ENCODE peak calls at places on chromosomes 3 and 15, in four cellular contexts. C is aorta, I is stomach, B is left lung. T is an unnamed sample. For H3K4me1, the result is how much of the 10 kb centered on the place peaks cover.

GRCh38 chr3:124260206-124260915 is 268.4 kb upstream of the ROPN1 start:
- DNase-seq in C (peak), B (no peak), I (no peak), T (no peak)

GRCh38 chr3:38306941-38307340 is 24.8 kb downstream of the SLC22A14 start:
- DNase-seq in C (no peak), I (no peak), B (no peak), T (no peak)

GRCh38 chr3:120678331-120678845 is 3.7 kb downstream of the HGD start:
- DNase-seq in C (no peak), B (no peak), I (peak), T (peak)

GRCh38 chr3:78969483-78969882 is 798.3 kb downstream of the ROBO1 start:
- DNase-seq in I (no peak), B (no peak), C (no peak), T (no peak)

GRCh38 chr3:124034016-124034808 is 42.3 kb upstream of the ROPN1 start:
- DNase-seq in B (peak), C (peak), I (no peak), T (no peak)

GRCh38 chr3:177420643-177421042 is 223.4 kb upstream of the TBL1XR1 start:
- DNase-seq in C (no peak), B (no peak), I (no peak), T (no peak)

GRCh38 chr3:115239717-115240116 is 92.6 kb upstream of the ZBTB20 start:
- DNase-seq in C (peak), B (no peak), I (no peak), T (no peak)

GRCh38 chr3:155339052-155339451 is 45.6 kb upstream of the STRIT1 start:
- DNase-seq in C (no peak), I (no peak), B (no peak), T (no peak)

GRCh38 chr3:42085641-42086376 is 5.3 kb upstream of the TRAK1 start:
- DNase-seq in I (no peak), C (no peak), B (no peak), T (no peak)

GRCh38 chr15:36479200-36479896 is 100.1 kb upstream of the CDIN1 start:
- DNase-seq in C (no peak), I (no peak), B (no peak), T (no peak)

GRCh38 chr3:30894521-30895289 is at the start of gene GADL1:
- DNase-seq in C (peak), I (peak), B (peak), T (no peak)

GRCh38 chr15:70077436-70077835 is 20.3 kb downstream of the TLE3 start:
- DNase-seq in B (no peak), C (no peak), I (no peak), T (no peak)

GRCh38 chr3:56864090-56864489 is 62.3 kb upstream of the ARHGEF3 start:
- DNase-seq in B (no peak), I (no peak), C (no peak), T (no peak)

GRCh38 chr3:180282386-180282785 is 245.6 kb upstream of the PEX5L start:
- DNase-seq in B (no peak), I (no peak), C (no peak), T (no peak)

GRCh38 chr3:90015688-90016356 is 908.4 kb downstream of the EPHA3 start:
- DNase-seq in B (no peak), C (no peak), I (no peak), T (no peak)

GRCh38 chr15:78179906-78180305 is 30.7 kb downstream of the IDH3A start:
- DNase-seq in B (no peak), I (no peak), C (no peak), T (no peak)

GRCh38 chr3:62622553-62623174 is 249.3 kb upstream of the FEZF2 start:
- DNase-seq in C (no peak), I (no peak), B (no peak), T (peak)

GRCh38 chr3:152910211-152910610 is 75.3 kb downstream of the P2RY1 start:
- DNase-seq in B (no peak), C (no peak), I (no peak), T (no peak)

GRCh38 chr3:176430244-176430893 is 766.9 kb downstream of the TBL1XR1 start:
- DNase-seq in B (no peak), I (no peak), C (no peak), T (no peak)

GRCh38 chr3:113626513-113627371 is 69.7 kb downstream of the USF3 start:
- DNase-seq in B (no peak), I (peak), C (peak), T (no peak)

GRCh38 chr3:123568875-123569274 is 16.0 kb downstream of the HACD2 start:
- DNase-seq in C (no peak), B (no peak), I (no peak), T (no peak)

GRCh38 chr15:41285285-41285684 is 47.1 kb downstream of the OIP5 start:
- DNase-seq in B (no peak), C (no peak), I (no peak), T (no peak)

GRCh38 chr3:141426404-141427034 is 58.2 kb downstream of the ZBTB38 start:
- DNase-seq in C (peak), B (peak), I (peak), T (no peak)

GRCh38 chr3:147572970-147573340 is 163.8 kb downstream of the ZIC1 start:
- DNase-seq in B (no peak), C (no peak), I (no peak), T (no peak)

GRCh38 chr15:55279746-55280351 is 9.8 kb downstream of the RAB27A start:
- DNase-seq in B (no peak), I (no peak), C (no peak), T (peak)

GRCh38 chr3:140292684-140293083 is 357.7 kb downstream of the CLSTN2 start:
- DNase-seq in I (no peak), B (no peak), C (peak), T (no peak)

GRCh38 chr3:111246967-111247760 is 175.5 kb downstream of the NECTIN3 start:
- DNase-seq in I (no peak), C (no peak), B (no peak), T (no peak)

GRCh38 chr3:160372780-160373179 is 26.2 kb downstream of the IFT80 start:
- DNase-seq in C (no peak), I (no peak), B (no peak), T (no peak)

GRCh38 chr15:67746022-67746421 is 79.3 kb upstream of the SKOR1 start:
- DNase-seq in B (no peak), C (no peak), I (no peak), T (no peak)

GRCh38 chr3:128845695-128846491 is 33.5 kb upstream of the ACAD9 start:
- DNase-seq in B (peak), C (peak), I (peak), T (peak)

GRCh38 chr3:42353632-42354031 is 56.8 kb downstream of the LYZL4 start:
- DNase-seq in B (no peak), I (no peak), C (no peak), T (no peak)

GRCh38 chr3:49841126-49841525 is 15.2 kb downstream of the TRAIP start:
- DNase-seq in C (no peak), I (no peak), B (no peak), T (no peak)

GRCh38 chr15:62896969-62897486 is 145.5 kb upstream of the TPM1 start:
- DNase-seq in C (peak), B (peak), I (peak), T (no peak)

GRCh38 chr15:72857331-72858065 is 73.9 kb upstream of the ADPGK start:
- DNase-seq in B (no peak), I (no peak), C (no peak), T (no peak)

GRCh38 chr15:48851956-48852355 is 26.0 kb upstream of the EID1 start:
- DNase-seq in C (no peak), I (no peak), B (no peak), T (no peak)

GRCh38 chr15:67571643-67572415 is 29.3 kb downstream of the MAP2K5 start:
- DNase-seq in C (no peak), B (no peak), I (no peak), T (no peak)

GRCh38 chr3:139251529-139251928 is 92.3 kb upstream of the MRPS22 start:
- DNase-seq in B (no peak), C (no peak), I (no peak), T (no peak)

GRCh38 chr3:72193768-72194463 is 409.0 kb upstream of the PROK2 start:
- DNase-seq in B (no peak), I (no peak), C (no peak), T (no peak)
- H3K27ac ChIP-seq in B (no peak), I (no peak), C (no peak), T (no peak)

GRCh38 chr15:58069008-58069407 is 3.5 kb upstream of the ALDH1A2 start:
- DNase-seq in I (no peak), C (no peak), B (no peak), T (no peak)
- H3K4me1 ChIP-seq in I (under half), C (under half), B (under half), T (under half)

DNA sequence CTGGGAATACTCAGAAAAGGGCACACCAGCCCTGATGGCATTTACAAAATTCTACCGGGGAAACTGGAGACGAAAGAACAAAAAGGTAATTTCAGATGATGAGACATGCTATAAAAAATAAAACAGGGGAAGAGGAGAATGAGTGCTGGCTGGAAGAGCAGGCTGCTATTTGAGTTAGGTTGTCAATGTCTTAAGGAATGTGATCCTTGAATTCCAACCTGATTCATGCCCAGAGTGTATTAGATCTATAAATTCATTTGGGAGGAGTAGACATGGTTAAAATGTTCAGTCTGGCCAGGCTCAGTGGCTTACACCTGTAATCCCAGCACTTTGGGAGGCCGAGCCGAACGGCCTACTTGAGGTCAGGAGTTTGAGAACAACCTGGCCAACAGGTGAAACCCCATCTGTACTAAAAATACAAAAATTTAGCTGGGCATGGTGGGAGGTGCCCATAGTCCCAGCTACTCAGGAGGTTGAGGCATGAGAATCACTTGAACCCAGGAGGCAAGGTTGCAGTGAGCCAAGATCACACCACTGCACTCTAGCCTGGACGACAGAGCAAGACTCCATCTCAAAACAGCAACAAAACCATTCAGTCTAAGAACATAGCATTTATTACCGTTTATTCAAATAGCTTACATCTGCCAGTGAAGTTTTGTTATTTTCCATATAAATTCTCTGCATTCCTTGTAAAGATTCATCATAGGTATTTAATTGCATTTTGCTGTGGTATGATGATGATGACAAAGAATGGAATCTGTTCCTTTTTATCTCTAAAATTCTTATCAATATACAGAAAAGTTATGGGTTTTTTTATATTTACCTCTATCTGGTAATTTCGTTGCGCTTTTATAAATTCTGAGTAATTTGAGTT is 126.7 kb upstream of the NR2E3 start:
- DNase-seq in C (no peak), I (no peak), B (no peak), T (no peak)
- H3K27ac ChIP-seq in C (no peak), I (no peak), B (no peak), T (no peak)

DNA sequence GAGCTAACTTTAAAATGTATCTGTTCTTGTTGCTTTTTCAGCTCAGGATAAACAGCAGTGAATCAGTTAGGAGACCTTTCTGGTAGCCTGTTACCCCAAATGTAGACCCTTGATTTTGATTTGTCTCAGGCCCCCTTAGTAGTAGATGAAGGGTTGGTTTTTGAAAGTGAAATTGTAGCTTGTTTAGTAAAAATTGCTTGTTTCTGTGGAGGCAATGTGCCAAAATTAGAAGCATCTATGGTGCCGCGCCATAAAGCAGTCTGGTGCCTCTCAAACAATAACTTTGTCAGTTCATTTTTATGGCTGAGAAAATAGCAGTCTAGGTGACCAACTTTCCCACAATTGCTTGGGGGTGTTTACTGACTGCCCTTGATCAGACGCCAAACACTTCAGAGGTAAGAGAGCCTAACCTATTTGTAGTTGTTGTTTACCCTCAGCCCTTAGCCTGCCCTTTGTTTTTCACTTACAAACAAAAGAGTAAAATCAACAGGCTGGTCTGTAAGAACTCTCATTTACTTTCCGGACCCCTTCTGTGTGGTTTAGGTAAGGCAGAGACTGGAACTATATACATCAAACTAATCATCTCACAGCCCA is 174.5 kb downstream of the FNDC3B start:
- DNase-seq in C (no peak), I (no peak), B (no peak), T (no peak)
- H3K4me1 ChIP-seq in C (under half), I (half or more), B (under half), T (under half)

GRCh38 chr3:99857278-99857677 is 39.6 kb downstream of the CMSS1 start:
- DNase-seq in C (no peak), I (no peak), B (no peak), T (no peak)

GRCh38 chr3:99858461-99858860 is 40.8 kb downstream of the CMSS1 start:
- DNase-seq in C (no peak), I (no peak), B (no peak), T (no peak)

GRCh38 chr3:99863002-99863401 is 45.3 kb downstream of the CMSS1 start:
- DNase-seq in B (peak), C (no peak), I (no peak), T (no peak)

GRCh38 chr3:99861216-99861615 is 43.6 kb downstream of the CMSS1 start:
- DNase-seq in B (no peak), C (no peak), I (no peak), T (no peak)

DNA sequence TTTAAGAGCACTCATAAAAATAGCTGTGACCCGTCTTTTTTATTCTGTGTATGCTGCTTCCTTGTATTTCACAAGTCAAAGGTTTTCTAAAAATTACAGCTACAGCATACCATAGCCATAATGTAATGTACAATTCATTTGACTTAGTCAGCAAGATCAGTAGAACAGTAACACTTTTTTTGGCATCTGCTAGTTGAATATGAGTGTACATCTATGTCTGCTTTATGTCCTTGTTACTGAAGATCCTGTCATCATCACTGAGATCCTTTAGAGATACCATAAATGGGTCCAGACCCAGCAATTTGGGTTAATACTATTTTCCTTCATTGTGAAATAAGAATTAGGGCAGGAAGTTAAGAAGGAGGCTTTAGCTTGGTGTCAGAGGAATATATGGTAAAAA is 42.2 kb downstream of the CMSS1 start:
- DNase-seq in I (no peak), B (no peak), C (no peak), T (no peak)
- H3K27ac ChIP-seq in I (peak), B (peak), C (peak), T (no peak)

GRCh38 chr3:64830681-64831080 is 142.9 kb upstream of the ADAMTS9 start:
- DNase-seq in I (no peak), B (no peak), C (no peak), T (no peak)
- H3K4me1 ChIP-seq in I (under half), B (under half), C (under half), T (under half)

GRCh38 chr15:82043726-82044372 is 2.0 kb downstream of the MEX3B start:
- DNase-seq in I (no peak), B (no peak), C (peak), T (no peak)

GRCh38 chr15:82045179-82045891 is 483 bp downstream of the MEX3B start:
- DNase-seq in B (peak), I (no peak), C (peak), T (peak)

GRCh38 chr15:82045892-82046667 is at the start of gene MEX3B:
- DNase-seq in B (peak), C (peak), I (peak), T (peak)

GRCh38 chr15:82043130-82043673 is 2.6 kb downstream of the MEX3B start:
- DNase-seq in B (peak), C (no peak), I (no peak), T (no peak)

GRCh38 chr15:82044373-82045178 is 1.2 kb downstream of the MEX3B start:
- DNase-seq in B (peak), I (no peak), C (peak), T (peak)
- H3K27ac ChIP-seq in B (peak), I (peak), C (no peak), T (no peak)

GRCh38 chr3:99864289-99864688 is 46.6 kb downstream of the CMSS1 start:
- DNase-seq in B (no peak), C (no peak), I (no peak), T (no peak)

GRCh38 chr3:99866167-99866810 is 48.6 kb downstream of the CMSS1 start:
- DNase-seq in B (no peak), I (no peak), C (no peak), T (peak)

GRCh38 chr3:99863588-99863987 is 45.9 kb downstream of the CMSS1 start:
- DNase-seq in C (no peak), B (no peak), I (no peak), T (no peak)

GRCh38 chr3:99865321-99865720 is 47.7 kb downstream of the CMSS1 start:
- DNase-seq in B (no peak), I (no peak), C (no peak), T (no peak)

DNA sequence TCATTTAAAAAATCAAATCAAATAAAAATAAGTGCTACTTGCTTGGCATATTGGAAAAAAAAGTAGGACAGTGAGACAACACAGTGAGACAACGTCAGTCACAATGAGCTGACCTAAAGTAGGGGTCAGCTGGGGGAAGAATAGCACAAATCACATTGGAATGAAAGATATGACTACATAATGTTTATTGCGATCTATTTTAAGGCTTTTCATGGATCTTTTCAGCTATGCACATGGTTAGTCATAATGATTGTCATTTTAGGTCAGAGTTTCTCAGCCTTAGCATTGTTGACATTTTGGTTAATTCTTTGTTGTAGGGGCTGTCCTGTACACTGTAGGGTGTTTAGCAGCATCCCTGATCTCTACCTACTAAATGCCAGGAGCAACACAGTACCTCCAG is 44.5 kb downstream of the CMSS1 start:
- DNase-seq in I (no peak), B (no peak), C (no peak), T (no peak)
- H3K4me1 ChIP-seq in I (half or more), B (under half), C (under half), T (under half)